ENCODE peak calls at places on chromosome 7, in four cellular contexts. One of them, this sample, is unnamed.

GRCh38 chr7:155396661-155397060 is 61.3 kb upstream of the EN2 start:
- DNase-seq in nephron progenitor cell: no peak
- DNase-seq in lower lobe of right lung: no peak
- DNase-seq in glutamatergic neuron: no peak
- DNase-seq in this sample: no peak

GRCh38 chr7:135684134-135684533 is 21.8 kb downstream of the STMP1 start:
- DNase-seq in lower lobe of right lung: no peak
- DNase-seq in glutamatergic neuron: no peak
- DNase-seq in nephron progenitor cell: no peak
- DNase-seq in this sample: no peak

GRCh38 chr7:22173884-22174573 is 182.9 kb downstream of the RAPGEF5 start:
- DNase-seq in nephron progenitor cell: no peak
- DNase-seq in glutamatergic neuron: no peak
- DNase-seq in lower lobe of right lung: no peak
- DNase-seq in this sample: peak

GRCh38 chr7:7557252-7557651 is 9.4 kb upstream of the MIOS start:
- DNase-seq in glutamatergic neuron: no peak
- DNase-seq in nephron progenitor cell: no peak
- DNase-seq in lower lobe of right lung: no peak
- DNase-seq in this sample: no peak

GRCh38 chr7:149803551-149804074 is 30.2 kb upstream of the ZNF467 start:
- DNase-seq in lower lobe of right lung: no peak
- DNase-seq in glutamatergic neuron: no peak
- DNase-seq in nephron progenitor cell: no peak
- DNase-seq in this sample: no peak

GRCh38 chr7:24290004-24290641 is 6.1 kb downstream of the NPY start:
- DNase-seq in glutamatergic neuron: no peak
- DNase-seq in lower lobe of right lung: no peak
- DNase-seq in nephron progenitor cell: peak
- DNase-seq in this sample: peak

GRCh38 chr7:36650766-36651310 is 73.5 kb downstream of the AOAH start:
- DNase-seq in nephron progenitor cell: no peak
- DNase-seq in lower lobe of right lung: no peak
- DNase-seq in glutamatergic neuron: no peak
- DNase-seq in this sample: no peak

GRCh38 chr7:139752600-139752999 is 25.2 kb downstream of the HIPK2 start:
- DNase-seq in glutamatergic neuron: no peak
- DNase-seq in nephron progenitor cell: no peak
- DNase-seq in lower lobe of right lung: no peak
- DNase-seq in this sample: no peak

GRCh38 chr7:27101188-27101905 is 1.1 kb downstream of the HOXA2 start:
- DNase-seq in glutamatergic neuron: no peak
- DNase-seq in lower lobe of right lung: no peak
- DNase-seq in nephron progenitor cell: peak
- DNase-seq in this sample: no peak

GRCh38 chr7:66950763-66951162 is 29.7 kb downstream of the TMEM248 start:
- DNase-seq in nephron progenitor cell: no peak
- DNase-seq in lower lobe of right lung: no peak
- DNase-seq in glutamatergic neuron: no peak
- DNase-seq in this sample: no peak

GRCh38 chr7:29609162-29610030 is 45.8 kb downstream of the PRR15 start:
- DNase-seq in nephron progenitor cell: peak
- DNase-seq in glutamatergic neuron: peak
- DNase-seq in lower lobe of right lung: no peak
- DNase-seq in this sample: peak

GRCh38 chr7:142012825-142013506 is 17.3 kb downstream of the MGAM start:
- DNase-seq in lower lobe of right lung: no peak
- DNase-seq in glutamatergic neuron: no peak
- DNase-seq in nephron progenitor cell: no peak
- DNase-seq in this sample: no peak

GRCh38 chr7:148318092-148318756 is 272.3 kb upstream of the C7orf33 start:
- DNase-seq in glutamatergic neuron: no peak
- DNase-seq in nephron progenitor cell: no peak
- DNase-seq in lower lobe of right lung: no peak
- DNase-seq in this sample: no peak

GRCh38 chr7:103637080-103637479 is 191.1 kb upstream of the SLC26A5 start:
- DNase-seq in nephron progenitor cell: no peak
- DNase-seq in glutamatergic neuron: no peak
- DNase-seq in lower lobe of right lung: no peak
- DNase-seq in this sample: no peak

GRCh38 chr7:128310499-128310898 is 33.2 kb downstream of the RBM28 start:
- DNase-seq in glutamatergic neuron: no peak
- DNase-seq in nephron progenitor cell: no peak
- DNase-seq in lower lobe of right lung: no peak
- DNase-seq in this sample: no peak

GRCh38 chr7:137390076-137390475 is 46.5 kb upstream of the PTN start:
- DNase-seq in nephron progenitor cell: no peak
- DNase-seq in lower lobe of right lung: no peak
- DNase-seq in glutamatergic neuron: no peak
- DNase-seq in this sample: no peak

GRCh38 chr7:113840954-113841353 is 77.9 kb downstream of the PPP1R3A start:
- DNase-seq in lower lobe of right lung: no peak
- DNase-seq in nephron progenitor cell: no peak
- DNase-seq in glutamatergic neuron: no peak
- DNase-seq in this sample: no peak

GRCh38 chr7:141074162-141074989 is 512 bp downstream of the TMEM178B start:
- DNase-seq in glutamatergic neuron: peak
- DNase-seq in nephron progenitor cell: peak
- DNase-seq in lower lobe of right lung: no peak
- DNase-seq in this sample: peak

GRCh38 chr7:41882745-41883527 is 180.0 kb upstream of the INHBA start:
- DNase-seq in nephron progenitor cell: no peak
- DNase-seq in lower lobe of right lung: no peak
- DNase-seq in glutamatergic neuron: no peak
- DNase-seq in this sample: no peak

GRCh38 chr7:28958235-28958945 is at the start of gene TRIL:
- DNase-seq in glutamatergic neuron: peak
- DNase-seq in lower lobe of right lung: peak
- DNase-seq in nephron progenitor cell: peak
- DNase-seq in this sample: no peak

GRCh38 chr7:150371996-150372270 is 3.3 kb downstream of the REPIN1 start:
- DNase-seq in lower lobe of right lung: no peak
- DNase-seq in nephron progenitor cell: no peak
- DNase-seq in glutamatergic neuron: no peak
- DNase-seq in this sample: no peak

GRCh38 chr7:19530852-19531251 is 178.0 kb downstream of the POLR1F start:
- DNase-seq in nephron progenitor cell: no peak
- DNase-seq in lower lobe of right lung: no peak
- DNase-seq in glutamatergic neuron: no peak
- DNase-seq in this sample: no peak

GRCh38 chr7:19538036-19538435 is 170.8 kb downstream of the POLR1F start:
- DNase-seq in nephron progenitor cell: no peak
- DNase-seq in lower lobe of right lung: no peak
- DNase-seq in glutamatergic neuron: no peak
- DNase-seq in this sample: no peak

GRCh38 chr7:19530261-19530660 is 178.6 kb downstream of the POLR1F start:
- DNase-seq in glutamatergic neuron: no peak
- DNase-seq in lower lobe of right lung: no peak
- DNase-seq in nephron progenitor cell: no peak
- DNase-seq in this sample: no peak

DNA sequence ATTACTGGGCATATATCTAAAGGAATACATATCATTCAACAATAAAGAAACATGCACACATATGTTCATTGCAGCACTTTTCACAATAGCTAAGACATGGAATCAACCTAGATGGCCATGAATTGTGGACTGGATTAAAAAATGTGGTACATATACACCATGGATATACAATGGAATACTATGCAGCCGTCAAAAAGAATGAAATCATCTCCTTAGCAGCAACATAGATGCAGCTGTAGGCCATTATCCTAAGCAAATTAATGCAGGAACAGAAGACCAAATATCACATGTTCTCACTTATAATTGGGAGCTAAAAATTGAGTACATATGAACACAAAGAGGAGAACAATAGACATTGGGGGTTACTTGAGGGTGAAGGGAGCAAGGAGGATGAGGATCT is 175.6 kb downstream of the POLR1F start:
- DNase-seq in lower lobe of right lung: no peak
- DNase-seq in glutamatergic neuron: no peak
- DNase-seq in nephron progenitor cell: no peak
- DNase-seq in this sample: no peak
- TF ChIP-seq CTCF in lower lobe of right lung: no peak
- TF ChIP-seq CTCF in glutamatergic neuron: no peak
- TF ChIP-seq CTCF in nephron progenitor cell: no peak
- TF ChIP-seq CTCF in this sample: no peak

DNA sequence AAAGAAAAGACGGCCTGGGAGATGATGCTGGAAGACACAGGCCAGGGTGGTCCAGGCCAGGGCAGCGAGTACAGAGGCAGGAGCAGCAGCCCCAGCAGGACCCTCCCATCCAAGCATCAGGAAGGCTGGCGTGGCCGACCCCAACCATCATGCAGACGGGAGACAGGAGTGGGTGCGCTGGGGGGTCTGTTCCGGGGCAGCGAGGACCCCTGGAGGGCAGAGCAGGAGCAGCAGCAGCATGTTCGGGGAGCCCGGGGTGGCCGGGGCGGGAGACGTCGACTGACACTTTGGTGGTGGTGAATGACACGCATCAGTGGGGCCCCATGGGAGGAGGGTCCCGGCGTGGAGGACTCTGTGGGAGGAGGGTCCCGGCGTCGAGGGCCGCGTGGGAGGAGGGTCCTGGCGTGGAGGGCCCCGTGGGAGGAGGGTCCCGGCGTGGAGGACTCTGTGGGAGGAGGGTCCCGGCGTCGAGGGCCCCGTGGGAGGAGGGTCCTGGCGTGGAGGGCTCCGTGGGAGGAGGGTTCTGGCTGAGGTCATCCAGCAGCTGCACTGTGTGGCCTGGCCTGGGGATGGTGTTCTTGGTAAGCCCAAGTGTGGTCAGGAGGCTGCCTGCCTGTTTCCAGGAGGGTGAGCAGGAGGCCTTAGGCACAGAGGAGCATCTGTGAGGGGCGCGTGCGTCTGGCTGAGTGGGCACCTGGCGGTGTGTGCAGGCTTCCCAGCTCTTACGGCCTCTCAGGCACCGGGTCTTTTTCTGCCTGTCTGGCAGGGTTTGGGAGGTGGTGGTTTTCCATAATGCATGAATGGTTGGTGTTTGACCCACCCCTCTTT is 38.9 kb downstream of the FAM20C start:
- DNase-seq in glutamatergic neuron: no peak
- DNase-seq in nephron progenitor cell: no peak
- DNase-seq in lower lobe of right lung: no peak
- DNase-seq in this sample: no peak
- TF ChIP-seq CTCF in glutamatergic neuron: no peak
- TF ChIP-seq CTCF in nephron progenitor cell: no peak
- TF ChIP-seq CTCF in lower lobe of right lung: peak
- TF ChIP-seq CTCF in this sample: peak

GRCh38 chr7:69531050-69531449 is 67.2 kb upstream of the AUTS2 start:
- DNase-seq in glutamatergic neuron: no peak
- DNase-seq in nephron progenitor cell: no peak
- DNase-seq in lower lobe of right lung: no peak
- DNase-seq in this sample: no peak
- TF ChIP-seq CTCF in glutamatergic neuron: no peak
- TF ChIP-seq CTCF in nephron progenitor cell: no peak
- TF ChIP-seq CTCF in lower lobe of right lung: no peak
- TF ChIP-seq CTCF in this sample: no peak

DNA sequence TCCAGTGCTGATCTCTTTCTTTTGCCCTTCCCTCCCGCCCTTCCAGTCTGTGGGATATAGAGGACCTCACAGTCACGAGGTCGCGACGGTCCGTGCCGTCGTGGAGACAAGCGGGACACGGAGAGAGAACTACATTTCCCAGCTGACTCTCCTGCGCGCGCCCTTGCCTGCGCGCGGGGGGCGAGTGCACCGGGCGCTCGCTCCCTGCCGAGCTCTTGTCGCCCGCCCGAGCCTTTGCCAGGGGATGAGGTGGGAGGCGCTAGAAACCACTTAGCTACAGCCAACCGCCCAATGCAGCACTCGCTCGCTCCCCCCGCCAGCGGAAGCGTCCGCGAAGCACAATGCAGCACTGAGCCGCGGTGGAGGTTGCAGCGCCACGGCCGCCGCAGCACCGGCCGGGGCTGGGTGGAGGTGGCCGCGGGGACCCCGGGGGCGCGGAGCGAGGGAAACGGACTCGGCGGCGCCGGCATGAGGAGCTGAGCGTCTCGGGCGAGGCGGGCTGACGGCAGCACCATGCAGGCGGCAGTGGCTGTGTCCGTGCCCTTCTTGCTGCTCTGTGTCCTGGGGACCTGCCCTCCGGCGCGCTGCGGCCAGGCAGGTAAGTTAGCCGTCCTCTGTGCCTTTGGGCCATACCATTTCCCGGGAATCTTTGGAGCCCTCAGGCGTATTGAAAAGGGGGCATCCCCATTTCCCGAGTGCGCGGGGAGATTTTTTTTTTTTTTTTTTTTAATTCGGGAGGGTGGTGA is at the start of gene ADAM22:
- DNase-seq in lower lobe of right lung: peak
- DNase-seq in glutamatergic neuron: peak
- DNase-seq in nephron progenitor cell: peak
- DNase-seq in this sample: peak
- TF ChIP-seq CTCF in lower lobe of right lung: peak
- TF ChIP-seq CTCF in glutamatergic neuron: no peak
- TF ChIP-seq CTCF in nephron progenitor cell: no peak
- TF ChIP-seq CTCF in this sample: no peak

GRCh38 chr7:68015565-68016532 is 1019.2 kb downstream of the TYW1 start:
- DNase-seq in glutamatergic neuron: no peak
- DNase-seq in nephron progenitor cell: no peak
- DNase-seq in lower lobe of right lung: no peak
- DNase-seq in this sample: no peak
- TF ChIP-seq CTCF in glutamatergic neuron: no peak
- TF ChIP-seq CTCF in nephron progenitor cell: no peak
- TF ChIP-seq CTCF in lower lobe of right lung: no peak
- TF ChIP-seq CTCF in this sample: no peak

This sample was measured in Calu3.